ENCODE peak calls at places on chromosome 3, in four cellular contexts. V is body of pancreas, G is natural killer cell, L is tibial artery. R is an unnamed sample.

GRCh38 chr3:139654637-139655365 is 23.0 kb downstream of the NMNAT3 start:
- DNase-seq in V (no peak), G (no peak), L (no peak), R (no peak)

GRCh38 chr3:86973440-86973839 is 17.5 kb downstream of the VGLL3 start:
- DNase-seq in V (no peak), G (no peak), L (no peak), R (no peak)

GRCh38 chr3:42839616-42840015 is 30.4 kb downstream of the ACKR2 start:
- DNase-seq in V (peak; percentile 59), G (no peak), L (no peak), R (peak; percentile 35)

GRCh38 chr3:177580437-177580836 is 383.2 kb upstream of the TBL1XR1 start:
- DNase-seq in V (no peak), G (no peak), L (no peak), R (no peak)

GRCh38 chr3:64441861-64442260 is 216.6 kb upstream of the PRICKLE2 start:
- DNase-seq in V (peak; percentile 88), G (no peak), L (no peak), R (no peak)

GRCh38 chr3:194375921-194376570 is 6.5 kb upstream of the LRRC15 start:
- DNase-seq in V (no peak), G (no peak), L (no peak), R (no peak)

GRCh38 chr3:160379628-160380214 is 19.3 kb downstream of the IFT80 start:
- DNase-seq in V (no peak), G (no peak), L (no peak), R (no peak)

GRCh38 chr3:64104691-64105101 is 81.4 kb upstream of the PSMD6 start:
- DNase-seq in V (no peak), G (no peak), L (no peak), R (no peak)

GRCh38 chr3:128236667-128237066 is 83.4 kb downstream of the EEFSEC start:
- DNase-seq in V (no peak), G (no peak), L (no peak), R (no peak)

GRCh38 chr3:127062926-127063325 is 80.0 kb downstream of the PLXNA1 start:
- DNase-seq in V (no peak), G (no peak), L (peak; percentile 50), R (no peak)

GRCh38 chr3:5210926-5211325 is 23.4 kb downstream of the EDEM1 start:
- DNase-seq in V (no peak), G (no peak), L (no peak), R (no peak)

GRCh38 chr3:139128803-139129202 is 84.1 kb upstream of the PRR23C start:
- DNase-seq in V (no peak), G (no peak), L (no peak), R (no peak)

GRCh38 chr3:197303452-197303851 is 5.0 kb upstream of the DLG1 start:
- DNase-seq in V (no peak), G (no peak), L (no peak), R (no peak)

GRCh38 chr3:143430582-143430981 is 311.0 kb downstream of the CHST2 start:
- DNase-seq in V (no peak), G (no peak), L (no peak), R (no peak)

GRCh38 chr3:33980252-33980651 is 181.8 kb downstream of the PDCD6IP start:
- DNase-seq in V (no peak), G (no peak), L (no peak), R (no peak)

GRCh38 chr3:57709559-57709958 is 16.7 kb upstream of the DENND6A start:
- DNase-seq in V (no peak), G (no peak), L (no peak), R (no peak)

GRCh38 chr3:144189044-144189443 is 217.4 kb downstream of the DIPK2A start:
- DNase-seq in V (no peak), G (no peak), L (no peak), R (no peak)

GRCh38 chr3:128316456-128316855 is 150.2 kb downstream of the DNAJB8 start:
- DNase-seq in V (no peak), G (no peak), L (no peak), R (no peak)

GRCh38 chr3:34106879-34107278 is 308.4 kb downstream of the PDCD6IP start:
- DNase-seq in V (peak; percentile 6), G (no peak), L (no peak), R (peak; percentile 48)

GRCh38 chr3:27467545-27467944 is 16.6 kb downstream of the SLC4A7 start:
- DNase-seq in V (no peak), G (no peak), L (no peak), R (no peak)

GRCh38 chr3:171229173-171229572 is 202.7 kb upstream of the SLC2A2 start:
- DNase-seq in V (no peak), G (no peak), L (no peak), R (no peak)

GRCh38 chr3:126746395-126747177 is 42.5 kb downstream of the CHCHD6 start:
- DNase-seq in V (peak; percentile 39), G (no peak), L (no peak), R (no peak)

GRCh38 chr3:22887664-22888291 is 315.3 kb upstream of the UBE2E2 start:
- DNase-seq in V (no peak), G (no peak), L (no peak), R (no peak)

GRCh38 chr3:4898454-4899313 is 80.6 kb upstream of the BHLHE40 start:
- DNase-seq in V (no peak), G (no peak), L (no peak), R (no peak)

GRCh38 chr3:30855390-30855789 is 39.1 kb downstream of the GADL1 start:
- DNase-seq in V (no peak), G (no peak), L (no peak), R (no peak)

GRCh38 chr3:124576565-124577493 is 153.4 kb upstream of the UMPS start:
- DNase-seq in V (no peak), G (no peak), L (no peak), R (no peak)

GRCh38 chr3:64642327-64643151 is 45.3 kb downstream of the ADAMTS9 start:
- DNase-seq in V (no peak), G (no peak), L (no peak), R (peak; percentile 30)

GRCh38 chr3:98734737-98735136 is 28.4 kb upstream of the ST3GAL6 start:
- DNase-seq in V (no peak), G (no peak), L (no peak), R (no peak)

GRCh38 chr3:33644598-33644997 is 73.5 kb downstream of the CLASP2 start:
- DNase-seq in V (no peak), G (no peak), L (no peak), R (no peak)

GRCh38 chr3:154552338-154552737 is 122.3 kb upstream of the GPR149 start:
- DNase-seq in V (no peak), G (no peak), L (no peak), R (no peak)
- TF ChIP-seq CTCF in V (no peak), G (no peak), L (no peak), R (peak; percentile 25)

GRCh38 chr3:53130179-53131135 is at the start of gene RFT1:
- DNase-seq in V (peak; percentile 99), G (peak; percentile 98), L (peak; percentile 99), R (peak; percentile 95)
- TF ChIP-seq CTCF in V (no peak), G (no peak), L (no peak), R (peak; percentile 23)

GRCh38 chr3:68999605-69000004 is 13.9 kb downstream of the EOGT start:
- DNase-seq in V (no peak), G (no peak), L (no peak), R (no peak)

GRCh38 chr3:68996356-68996995 is 17.0 kb downstream of the EOGT start:
- DNase-seq in V (no peak), G (no peak), L (no peak), R (no peak)

DNA sequence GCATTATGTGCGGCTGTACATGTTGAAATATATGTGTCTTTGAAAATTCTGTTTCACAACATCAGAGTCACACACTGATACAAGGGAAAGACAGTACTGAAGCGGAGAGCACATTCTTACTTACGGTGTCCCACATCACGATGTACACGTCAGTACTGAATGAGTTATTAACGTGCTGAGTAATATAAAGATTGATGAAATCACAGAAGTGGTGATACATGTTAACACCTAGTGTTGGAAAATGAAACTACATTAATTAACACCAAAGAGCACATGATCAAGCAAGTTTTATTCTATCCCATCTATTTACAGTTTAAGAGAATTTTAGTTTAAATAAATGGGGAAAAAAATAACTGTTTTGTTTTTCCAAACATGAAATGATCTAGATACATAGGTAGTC is 15.6 kb downstream of the EOGT start:
- DNase-seq in V (no peak), G (no peak), L (no peak), R (no peak)
- TF ChIP-seq CTCF in V (no peak), G (no peak), L (no peak), R (no peak)

GRCh38 chr3:53506110-53506762 is 11.8 kb downstream of the CACNA1D start:
- DNase-seq in V (peak; percentile 33), G (no peak), L (no peak), R (no peak)

GRCh38 chr3:53501203-53501602 is 6.8 kb downstream of the CACNA1D start:
- DNase-seq in V (no peak), G (no peak), L (no peak), R (no peak)

GRCh38 chr3:53503185-53503584 is 8.8 kb downstream of the CACNA1D start:
- DNase-seq in V (no peak), G (no peak), L (no peak), R (no peak)

GRCh38 chr3:53500165-53500777 is 5.9 kb downstream of the CACNA1D start:
- DNase-seq in V (no peak), G (no peak), L (no peak), R (no peak)

GRCh38 chr3:53502737-53503136 is 8.3 kb downstream of the CACNA1D start:
- DNase-seq in V (no peak), G (no peak), L (no peak), R (no peak)
- TF ChIP-seq CTCF in V (no peak), G (no peak), L (no peak), R (no peak)

R was measured in neural crest cell.